ENCODE peak calls at places on chromosomes 4 and X, in four cellular contexts. F, W, I and G are unnamed samples.

GRCh38 chr4:149120331-149121014 is 678.3 kb upstream of the NR3C2 start:
- ATAC-seq in W (no peak), F (no peak), I (no peak), G (no peak)

GRCh38 chr4:165204462-165204830 is 2.9 kb upstream of the KLHL2 start:
- ATAC-seq in W (no peak), I (no peak), F (no peak), G (no peak)

GRCh38 chr4:94527556-94528233 is 76.0 kb downstream of the PDLIM5 start:
- ATAC-seq in W (no peak), I (no peak), F (no peak), G (no peak)

GRCh38 chrX:66489339-66489738 is 149.5 kb downstream of the EDA2R start:
- ATAC-seq in W (no peak), I (no peak), F (no peak), G (no peak)

GRCh38 chr4:82515705-82516104 is 46.1 kb downstream of the TMEM150C start:
- ATAC-seq in I (no peak), F (no peak), W (no peak), G (peak; percentile 32)

GRCh38 chr4:111283066-111283677 is 660.3 kb upstream of the PITX2 start:
- ATAC-seq in F (no peak), I (peak; percentile 67), W (no peak), G (peak; percentile 57)

GRCh38 chr4:185227131-185227551 is 17.7 kb downstream of the SNX25 start:
- ATAC-seq in F (no peak), I (peak; percentile 54), W (no peak), G (peak; percentile 59)

GRCh38 chr4:159269956-159270355 is 167.1 kb downstream of the RAPGEF2 start:
- ATAC-seq in I (no peak), W (no peak), F (no peak), G (no peak)

GRCh38 chr4:86493460-86493859 is 100.7 kb upstream of the PTPN13 start:
- ATAC-seq in F (no peak), I (no peak), W (no peak), G (no peak)

GRCh38 chrX:68671221-68671620 is 23.8 kb downstream of the STARD8 start:
- ATAC-seq in I (no peak), F (no peak), W (no peak), G (no peak)

GRCh38 chrX:2583194-2584162 is 82.7 kb upstream of the DHRSX start:
- ATAC-seq in F (no peak), W (no peak), I (no peak), G (no peak)

GRCh38 chrX:65601530-65602281 is 65.7 kb upstream of the MSN start:
- ATAC-seq in W (peak; percentile 83), F (peak; percentile 59), I (no peak), G (peak; percentile 66)

GRCh38 chr4:109675181-109675580 is 28.1 kb downstream of the CASP6 start:
- ATAC-seq in I (no peak), W (no peak), F (no peak), G (no peak)

GRCh38 chrX:40062525-40063193 is 35.1 kb downstream of the BCOR start:
- ATAC-seq in F (no peak), W (no peak), I (no peak), G (peak; percentile 25)

GRCh38 chr4:7892212-7893019 is 47.2 kb downstream of the AFAP1 start:
- ATAC-seq in W (no peak), F (peak; percentile 76), I (no peak), G (peak; percentile 59)

GRCh38 chr4:105191621-105192210 is 45.0 kb downstream of the TET2 start:
- ATAC-seq in F (no peak), I (no peak), W (peak; percentile 21), G (peak; percentile 73)